ENCODE peak calls at places on chromosomes 6 and 20, in five cellular contexts. One of them, this sample, is unnamed.

GRCh38 chr20:3505148-3505547 is 34.3 kb downstream of the ATRN start:
- DNase-seq in stimulated activated CD4-positive, alpha-beta T cell treated with anti-CD3 and anti-CD28 coated beads, Interleukin-1b, Interleukin-23, amount 100 ng/mL, for 4 hours: no peak
- DNase-seq in suprapubic skin: no peak
- DNase-seq in activated naive CD8-positive, alpha-beta T cell treated with anti-CD3 and anti-CD28 coated beads for 36 hours: no peak
- DNase-seq in NCI-H524: no peak
- DNase-seq in this sample: no peak

GRCh38 chr6:121760640-121761213 is 325.3 kb downstream of the GJA1 start:
- DNase-seq in activated naive CD8-positive, alpha-beta T cell treated with anti-CD3 and anti-CD28 coated beads for 36 hours: no peak
- DNase-seq in suprapubic skin: no peak
- DNase-seq in stimulated activated CD4-positive, alpha-beta T cell treated with anti-CD3 and anti-CD28 coated beads, Interleukin-1b, Interleukin-23, amount 100 ng/mL, for 4 hours: no peak
- DNase-seq in NCI-H524: no peak
- DNase-seq in this sample: no peak

GRCh38 chr6:119526609-119527605 is 177.3 kb upstream of the MAN1A1 start:
- DNase-seq in suprapubic skin: no peak
- DNase-seq in NCI-H524: no peak
- DNase-seq in activated naive CD8-positive, alpha-beta T cell treated with anti-CD3 and anti-CD28 coated beads for 36 hours: no peak
- DNase-seq in stimulated activated CD4-positive, alpha-beta T cell treated with anti-CD3 and anti-CD28 coated beads, Interleukin-1b, Interleukin-23, amount 100 ng/mL, for 4 hours: no peak
- DNase-seq in this sample: no peak

GRCh38 chr6:36340341-36340670 is 3.6 kb upstream of the BNIP5 start:
- DNase-seq in activated naive CD8-positive, alpha-beta T cell treated with anti-CD3 and anti-CD28 coated beads for 36 hours: no peak
- DNase-seq in suprapubic skin: no peak
- DNase-seq in NCI-H524: no peak
- DNase-seq in stimulated activated CD4-positive, alpha-beta T cell treated with anti-CD3 and anti-CD28 coated beads, Interleukin-1b, Interleukin-23, amount 100 ng/mL, for 4 hours: no peak
- DNase-seq in this sample: no peak

GRCh38 chr20:49510562-49511117 is 28.2 kb upstream of the KCNB1 start:
- DNase-seq in stimulated activated CD4-positive, alpha-beta T cell treated with anti-CD3 and anti-CD28 coated beads, Interleukin-1b, Interleukin-23, amount 100 ng/mL, for 4 hours: no peak
- DNase-seq in suprapubic skin: peak; percentile 81
- DNase-seq in NCI-H524: no peak
- DNase-seq in activated naive CD8-positive, alpha-beta T cell treated with anti-CD3 and anti-CD28 coated beads for 36 hours: no peak
- DNase-seq in this sample: no peak

GRCh38 chr6:22886881-22887581 is 317.7 kb downstream of the HDGFL1 start:
- DNase-seq in activated naive CD8-positive, alpha-beta T cell treated with anti-CD3 and anti-CD28 coated beads for 36 hours: no peak
- DNase-seq in suprapubic skin: no peak
- DNase-seq in NCI-H524: no peak
- DNase-seq in stimulated activated CD4-positive, alpha-beta T cell treated with anti-CD3 and anti-CD28 coated beads, Interleukin-1b, Interleukin-23, amount 100 ng/mL, for 4 hours: no peak
- DNase-seq in this sample: no peak

GRCh38 chr6:17740559-17741220 is 34.0 kb upstream of the NUP153 start:
- DNase-seq in activated naive CD8-positive, alpha-beta T cell treated with anti-CD3 and anti-CD28 coated beads for 36 hours: no peak
- DNase-seq in suprapubic skin: no peak
- DNase-seq in stimulated activated CD4-positive, alpha-beta T cell treated with anti-CD3 and anti-CD28 coated beads, Interleukin-1b, Interleukin-23, amount 100 ng/mL, for 4 hours: no peak
- DNase-seq in NCI-H524: peak; percentile 14
- DNase-seq in this sample: no peak

GRCh38 chr6:3619201-3619600 is 132.3 kb downstream of the PXDC1 start:
- DNase-seq in suprapubic skin: no peak
- DNase-seq in stimulated activated CD4-positive, alpha-beta T cell treated with anti-CD3 and anti-CD28 coated beads, Interleukin-1b, Interleukin-23, amount 100 ng/mL, for 4 hours: no peak
- DNase-seq in activated naive CD8-positive, alpha-beta T cell treated with anti-CD3 and anti-CD28 coated beads for 36 hours: no peak
- DNase-seq in NCI-H524: no peak
- DNase-seq in this sample: no peak

GRCh38 chr6:56692586-56693245 is 50.0 kb upstream of the DST start:
- DNase-seq in NCI-H524: no peak
- DNase-seq in activated naive CD8-positive, alpha-beta T cell treated with anti-CD3 and anti-CD28 coated beads for 36 hours: no peak
- DNase-seq in suprapubic skin: no peak
- DNase-seq in stimulated activated CD4-positive, alpha-beta T cell treated with anti-CD3 and anti-CD28 coated beads, Interleukin-1b, Interleukin-23, amount 100 ng/mL, for 4 hours: no peak
- DNase-seq in this sample: no peak

GRCh38 chr20:14838663-14839650 is 501.5 kb upstream of the FLRT3 start:
- DNase-seq in activated naive CD8-positive, alpha-beta T cell treated with anti-CD3 and anti-CD28 coated beads for 36 hours: no peak
- DNase-seq in NCI-H524: no peak
- DNase-seq in suprapubic skin: no peak
- DNase-seq in stimulated activated CD4-positive, alpha-beta T cell treated with anti-CD3 and anti-CD28 coated beads, Interleukin-1b, Interleukin-23, amount 100 ng/mL, for 4 hours: no peak
- DNase-seq in this sample: no peak

GRCh38 chr6:115601509-115601908 is 459.2 kb downstream of the FRK start:
- DNase-seq in stimulated activated CD4-positive, alpha-beta T cell treated with anti-CD3 and anti-CD28 coated beads, Interleukin-1b, Interleukin-23, amount 100 ng/mL, for 4 hours: no peak
- DNase-seq in activated naive CD8-positive, alpha-beta T cell treated with anti-CD3 and anti-CD28 coated beads for 36 hours: no peak
- DNase-seq in suprapubic skin: no peak
- DNase-seq in NCI-H524: no peak
- DNase-seq in this sample: no peak

GRCh38 chr20:12970372-12970821 is 38.4 kb upstream of the SPTLC3 start:
- DNase-seq in NCI-H524: peak; percentile 17
- DNase-seq in activated naive CD8-positive, alpha-beta T cell treated with anti-CD3 and anti-CD28 coated beads for 36 hours: no peak
- DNase-seq in stimulated activated CD4-positive, alpha-beta T cell treated with anti-CD3 and anti-CD28 coated beads, Interleukin-1b, Interleukin-23, amount 100 ng/mL, for 4 hours: no peak
- DNase-seq in suprapubic skin: no peak
- DNase-seq in this sample: no peak

GRCh38 chr6:140178550-140179334 is 804.3 kb upstream of the CITED2 start:
- DNase-seq in NCI-H524: no peak
- DNase-seq in stimulated activated CD4-positive, alpha-beta T cell treated with anti-CD3 and anti-CD28 coated beads, Interleukin-1b, Interleukin-23, amount 100 ng/mL, for 4 hours: no peak
- DNase-seq in activated naive CD8-positive, alpha-beta T cell treated with anti-CD3 and anti-CD28 coated beads for 36 hours: no peak
- DNase-seq in suprapubic skin: no peak
- DNase-seq in this sample: no peak

GRCh38 chr6:43120938-43121913 is 45.1 kb downstream of the PTK7 start:
- DNase-seq in stimulated activated CD4-positive, alpha-beta T cell treated with anti-CD3 and anti-CD28 coated beads, Interleukin-1b, Interleukin-23, amount 100 ng/mL, for 4 hours: no peak
- DNase-seq in activated naive CD8-positive, alpha-beta T cell treated with anti-CD3 and anti-CD28 coated beads for 36 hours: no peak
- DNase-seq in NCI-H524: no peak
- DNase-seq in suprapubic skin: peak; percentile 88
- DNase-seq in this sample: no peak

GRCh38 chr20:61886721-61887658 is 178.7 kb downstream of the TAF4 start:
- DNase-seq in suprapubic skin: no peak
- DNase-seq in stimulated activated CD4-positive, alpha-beta T cell treated with anti-CD3 and anti-CD28 coated beads, Interleukin-1b, Interleukin-23, amount 100 ng/mL, for 4 hours: peak; percentile 12
- DNase-seq in activated naive CD8-positive, alpha-beta T cell treated with anti-CD3 and anti-CD28 coated beads for 36 hours: peak; percentile 22
- DNase-seq in NCI-H524: peak; percentile 33
- DNase-seq in this sample: no peak